ENCODE peak calls at places on chromosomes 12 and 14, in ten cellular contexts. M is cardiac muscle cell; C is mucosa of descending colon; X is choroid plexus epithelial cell; Q is GM04504; H is A549; I is activated gamma-delta T cell treated with Interleukin-2 at 50 U/mL for 16 hours; Y is lower leg skin; D is testis; W is CD8-positive, alpha-beta memory T cell. K is an unnamed sample.

GRCh38 chr14:78399316-78399889 is 229.2 kb downstream of the NRXN3 start:
- DNase-seq in M (peak), C (peak), X (peak), Q (no peak), H (no peak), I (no peak), Y (no peak), D (peak), W (no peak), K (no peak)

GRCh38 chr14:33452982-33453381 is 497.9 kb downstream of the EGLN3 start:
- DNase-seq in M (no peak), C (no peak), X (no peak), Q (no peak), H (no peak), I (no peak), Y (no peak), D (no peak), W (no peak), K (no peak)

GRCh38 chr12:12336049-12336411 is 14.0 kb downstream of the MANSC1 start:
- DNase-seq in M (peak), C (no peak), X (peak), Q (no peak), H (no peak), I (no peak), Y (no peak), D (no peak), W (no peak), K (no peak)

GRCh38 chr14:73995977-73996378 is 23.1 kb downstream of the ENTPD5 start:
- DNase-seq in M (no peak), C (peak), X (no peak), Q (no peak), H (no peak), I (no peak), Y (no peak), D (no peak), W (no peak), K (no peak)

GRCh38 chr14:91292476-91292875 is 48.0 kb upstream of the GPR68 start:
- DNase-seq in M (no peak), C (no peak), X (no peak), Q (no peak), H (no peak), I (no peak), Y (no peak), D (no peak), W (no peak), K (no peak)

GRCh38 chr14:51789631-51790030 is 70.8 kb upstream of the GNG2 start:
- DNase-seq in M (no peak), C (no peak), X (peak), Q (no peak), H (no peak), I (no peak), Y (no peak), D (no peak), W (no peak), K (no peak)

GRCh38 chr12:64824500-64825142 is at the start of gene TBC1D30:
- DNase-seq in M (peak), C (no peak), X (peak), Q (no peak), H (no peak), I (no peak), Y (no peak), D (peak), W (no peak), K (no peak)

GRCh38 chr14:28944605-28945004 is 178.0 kb downstream of the FOXG1 start:
- DNase-seq in M (no peak), C (no peak), X (no peak), Q (no peak), H (no peak), I (no peak), Y (no peak), D (no peak), W (no peak), K (no peak)

GRCh38 chr12:76137611-76138010 is 53.1 kb upstream of the NAP1L1 start:
- DNase-seq in M (peak), C (no peak), X (no peak), Q (no peak), H (no peak), I (no peak), Y (no peak), D (peak), W (no peak), K (no peak)

GRCh38 chr14:51554339-51554920 is 97.3 kb upstream of the FRMD6 start:
- DNase-seq in M (peak), C (no peak), X (peak), Q (peak), H (peak), I (no peak), Y (no peak), D (no peak), W (no peak), K (no peak)

GRCh38 chr14:73153272-73153671 is 17.0 kb downstream of the PSEN1 start:
- DNase-seq in M (peak), C (no peak), X (peak), Q (no peak), H (no peak), I (no peak), Y (no peak), D (no peak), W (no peak), K (no peak)

GRCh38 chr12:67807808-67808207 is 159.3 kb downstream of the DYRK2 start:
- DNase-seq in M (peak), C (no peak), X (no peak), Q (no peak), H (no peak), I (no peak), Y (no peak), D (no peak), W (no peak), K (no peak)

GRCh38 chr12:6363330-6364036 is 11.9 kb downstream of the SCNN1A start:
- DNase-seq in M (peak), C (peak), X (peak), Q (no peak), H (peak), I (peak), Y (peak), D (peak), W (peak), K (peak)

GRCh38 chr12:232731-233614 is 19.0 kb upstream of the SLC6A12 start:
- DNase-seq in M (no peak), C (no peak), X (no peak), Q (no peak), H (no peak), I (no peak), Y (peak), D (no peak), W (no peak), K (no peak)

GRCh38 chr12:62971769-62972525 is 37.0 kb upstream of the PPM1H start:
- DNase-seq in M (no peak), C (no peak), X (no peak), Q (no peak), H (no peak), I (no peak), Y (no peak), D (no peak), W (no peak), K (no peak)

GRCh38 chr14:105260826-105261438 is 12.6 kb downstream of the BTBD6 start:
- DNase-seq in M (no peak), C (no peak), X (no peak), Q (no peak), H (no peak), I (no peak), Y (no peak), D (no peak), W (no peak), K (no peak)

GRCh38 chr14:50320279-50320678 is 8.2 kb downstream of the DMAC2L start:
- DNase-seq in M (peak), C (no peak), X (peak), Q (no peak), H (no peak), I (no peak), Y (no peak), D (peak), W (no peak), K (no peak)

K was measured in T-helper 9 cell.